ENCODE peak calls at places on chromosomes 4 and X, in five cellular contexts. U, P, I, E and J are unnamed samples.

GRCh38 chrX:154696328-154697045 is 43.1 kb upstream of the CTAG2 start:
- DNase-seq in U (no peak), P (peak; percentile 33), I (no peak), E (no peak), J (no peak)

GRCh38 chrX:45508459-45508858 is 307.8 kb upstream of the DIPK2B start:
- DNase-seq in U (no peak), P (peak; percentile 46), I (no peak), E (no peak), J (no peak)

GRCh38 chr4:8169763-8170162 is 11.2 kb upstream of the ABLIM2 start:
- DNase-seq in U (no peak), P (no peak), I (no peak), E (no peak), J (no peak)

GRCh38 chr4:10983274-10983673 is 298.7 kb upstream of the CLNK start:
- DNase-seq in U (no peak), P (no peak), I (no peak), E (no peak), J (peak; percentile 33)

GRCh38 chr4:37381040-37381668 is 136.6 kb downstream of the NWD2 start:
- DNase-seq in U (no peak), P (peak; percentile 6), I (no peak), E (no peak), J (no peak)

GRCh38 chr4:186570193-186570996 is 15.0 kb upstream of the MTNR1A start:
- DNase-seq in U (no peak), P (peak; percentile 90), I (no peak), E (no peak), J (no peak)

GRCh38 chr4:2217726-2218125 is 24.2 kb downstream of the HAUS3 start:
- DNase-seq in U (no peak), P (peak; percentile 94), I (no peak), E (no peak), J (no peak)

GRCh38 chr4:176406736-176407135 is 87.0 kb downstream of the SPCS3 start:
- DNase-seq in U (no peak), P (no peak), I (no peak), E (no peak), J (no peak)

GRCh38 chrX:131626681-131627296 is 82.9 kb downstream of the OR13H1 start:
- DNase-seq in U (no peak), P (no peak), I (no peak), E (no peak), J (no peak)

GRCh38 chr4:52721968-52722814 is 29.0 kb downstream of the ERVMER34-1 start:
- DNase-seq in U (peak; percentile 78), P (peak; percentile 96), I (peak; percentile 98), E (peak; percentile 92), J (no peak)

GRCh38 chrX:83469551-83469950 is 38.5 kb upstream of the POU3F4 start:
- DNase-seq in U (no peak), P (peak; percentile 37), I (no peak), E (no peak), J (peak; percentile 14)

GRCh38 chrX:143378851-143379250 is 138.4 kb downstream of the SPANXN3 start:
- DNase-seq in U (no peak), P (no peak), I (no peak), E (no peak), J (no peak)

GRCh38 chr4:110631582-110632505 is 9.0 kb upstream of the PITX2 start:
- DNase-seq in U (no peak), P (peak; percentile 84), I (peak; percentile 71), E (no peak), J (peak; percentile 72)